ENCODE peak calls at places on chromosomes 13 and 19, in nine cellular contexts. O is Panc1; P is T-helper 17 cell; I is psoas muscle; Q is left cardiac atrium; H is activated CD4-positive, alpha-beta T cell treated with anti-CD3 and anti-CD28 coated beads for 36 hours; Z is Right ventricle myocardium superior; E is stimulated activated naive CD8-positive, alpha-beta T cell treated with anti-CD3 and anti-CD28 coated beads, Interleukin-15, Interleukin-2, amounts not matched to agents 100 U/mL and 50 U/mL, for 24 hours; B is activated CD8-positive, alpha-beta T cell treated with anti-CD3 and anti-CD28 coated beads for 36 hours. R is an unnamed sample.

GRCh38 chr13:80040219-80040976 is 300.5 kb downstream of the SPRY2 start:
- ATAC-seq in O (peak), P (no peak), I (peak), Q (peak), H (no peak), Z (no peak), E (no peak), B (no peak), R (peak)

GRCh38 chr19:51514866-51515481 is 13.4 kb upstream of the SIGLEC12 start:
- ATAC-seq in O (peak), P (no peak), I (no peak), Q (no peak), H (peak), Z (no peak), E (no peak), B (peak), R (peak)

GRCh38 chr13:41029629-41030028 is 10.5 kb upstream of the ELF1 start:
- ATAC-seq in O (no peak), P (peak), I (no peak), Q (no peak), H (peak), Z (no peak), E (no peak), B (peak), R (no peak)

GRCh38 chr13:75256922-75257321 is 225.0 kb downstream of the TBC1D4 start:
- ATAC-seq in O (no peak), P (no peak), I (no peak), Q (no peak), H (no peak), Z (no peak), E (no peak), B (no peak), R (no peak)

GRCh38 chr19:39518975-39519374 is 4.0 kb downstream of the SELENOV start:
- ATAC-seq in O (peak), P (no peak), I (no peak), Q (no peak), H (no peak), Z (no peak), E (no peak), B (no peak), R (no peak)

GRCh38 chr13:60642552-60642951 is 245.5 kb downstream of the TDRD3 start:
- ATAC-seq in O (no peak), P (no peak), I (no peak), Q (no peak), H (no peak), Z (no peak), E (no peak), B (no peak), R (no peak)

GRCh38 chr13:24261566-24261965 is 47.8 kb upstream of the C1QTNF9 start:
- ATAC-seq in O (no peak), P (peak), I (no peak), Q (no peak), H (peak), Z (no peak), E (peak), B (peak), R (no peak)

GRCh38 chr19:5001547-5002131 is 32.7 kb downstream of the KDM4B start:
- ATAC-seq in O (peak), P (peak), I (peak), Q (no peak), H (peak), Z (no peak), E (no peak), B (peak), R (peak)

GRCh38 chr19:54420383-54421168 is 5.3 kb downstream of the TTYH1 start:
- ATAC-seq in O (peak), P (no peak), I (no peak), Q (peak), H (no peak), Z (peak), E (no peak), B (no peak), R (no peak)

GRCh38 chr13:37295573-37295972 is 190.1 kb upstream of the CSNK1A1L start:
- ATAC-seq in O (no peak), P (no peak), I (no peak), Q (no peak), H (no peak), Z (peak), E (no peak), B (no peak), R (no peak)

GRCh38 chr19:52522555-52522954 is 4.9 kb upstream of the ZNF808 start:
- ATAC-seq in O (no peak), P (no peak), I (no peak), Q (no peak), H (no peak), Z (no peak), E (no peak), B (no peak), R (no peak)

GRCh38 chr19:18433039-18433691 is 4.8 kb downstream of the ISYNA1 start:
- ATAC-seq in O (peak), P (peak), I (no peak), Q (no peak), H (no peak), Z (no peak), E (no peak), B (no peak), R (no peak)

GRCh38 chr13:111281751-111282311 is 38.6 kb upstream of the TEX29 start:
- ATAC-seq in O (no peak), P (no peak), I (peak), Q (peak), H (no peak), Z (peak), E (no peak), B (no peak), R (no peak)

GRCh38 chr13:98216711-98217110 is 39.6 kb upstream of the RNF113B start:
- ATAC-seq in O (no peak), P (no peak), I (no peak), Q (no peak), H (no peak), Z (no peak), E (no peak), B (no peak), R (no peak)

GRCh38 chr19:17406887-17407196 is 1.4 kb upstream of the BST2 start:
- ATAC-seq in O (peak), P (no peak), I (no peak), Q (no peak), H (no peak), Z (no peak), E (no peak), B (no peak), R (no peak)

GRCh38 chr13:29545988-29546387 is 49.5 kb downstream of the SLC7A1 start:
- ATAC-seq in O (no peak), P (no peak), I (no peak), Q (no peak), H (no peak), Z (no peak), E (no peak), B (no peak), R (no peak)

GRCh38 chr19:23515551-23515950 is 120.3 kb upstream of the ZNF91 start:
- ATAC-seq in O (no peak), P (no peak), I (no peak), Q (no peak), H (no peak), Z (no peak), E (no peak), B (no peak), R (no peak)

GRCh38 chr13:99161512-99161911 is 39.1 kb upstream of the UBAC2 start:
- ATAC-seq in O (no peak), P (no peak), I (no peak), Q (no peak), H (no peak), Z (no peak), E (no peak), B (no peak), R (no peak)

GRCh38 chr19:45215391-45216191 is 29.6 kb downstream of the EXOC3L2 start:
- ATAC-seq in O (peak), P (no peak), I (no peak), Q (no peak), H (no peak), Z (no peak), E (no peak), B (no peak), R (peak)

GRCh38 chr19:14479985-14480694 is 5.0 kb upstream of the PTGER1 start:
- ATAC-seq in O (peak), P (peak), I (peak), Q (no peak), H (peak), Z (peak), E (peak), B (peak), R (peak)

GRCh38 chr13:35729926-35730627 is 253.6 kb upstream of the MAB21L1 start:
- ATAC-seq in O (no peak), P (no peak), I (peak), Q (peak), H (no peak), Z (peak), E (no peak), B (no peak), R (no peak)

GRCh38 chr19:54201980-54202379 is 1.3 kb downstream of the RPS9 start:
- ATAC-seq in O (no peak), P (no peak), I (no peak), Q (no peak), H (no peak), Z (no peak), E (no peak), B (no peak), R (no peak)

GRCh38 chr19:19943848-19944582 is 43.3 kb downstream of the ZNF93 start:
- ATAC-seq in O (no peak), P (no peak), I (no peak), Q (no peak), H (no peak), Z (no peak), E (no peak), B (no peak), R (no peak)

GRCh38 chr13:101939370-101939769 is 462.5 kb downstream of the FGF14 start:
- ATAC-seq in O (no peak), P (no peak), I (no peak), Q (no peak), H (no peak), Z (no peak), E (no peak), B (no peak), R (no peak)

GRCh38 chr13:40181203-40181845 is 485.1 kb downstream of the FOXO1 start:
- ATAC-seq in O (no peak), P (no peak), I (peak), Q (no peak), H (peak), Z (peak), E (peak), B (peak), R (no peak)

GRCh38 chr13:104372128-104372527 is 1305.9 kb upstream of the SLC10A2 start:
- ATAC-seq in O (no peak), P (no peak), I (no peak), Q (no peak), H (no peak), Z (no peak), E (no peak), B (no peak), R (no peak)

GRCh38 chr13:60733933-60734332 is 336.9 kb downstream of the TDRD3 start:
- ATAC-seq in O (no peak), P (no peak), I (no peak), Q (no peak), H (no peak), Z (no peak), E (no peak), B (no peak), R (no peak)

GRCh38 chr13:111531505-111531904 is 211.1 kb downstream of the TEX29 start:
- ATAC-seq in O (no peak), P (no peak), I (no peak), Q (peak), H (no peak), Z (peak), E (no peak), B (no peak), R (no peak)

GRCh38 chr13:104823709-104824108 is 1711.8 kb downstream of the EFNB2 start:
- ATAC-seq in O (no peak), P (no peak), I (no peak), Q (no peak), H (no peak), Z (no peak), E (no peak), B (no peak), R (no peak)

GRCh38 chr13:97445504-97446187 is 11.7 kb downstream of the RAP2A start:
- ATAC-seq in O (no peak), P (no peak), I (no peak), Q (no peak), H (no peak), Z (no peak), E (no peak), B (no peak), R (no peak)

GRCh38 chr19:55300821-55301458 is 17.1 kb downstream of the BRSK1 start:
- ATAC-seq in O (no peak), P (no peak), I (no peak), Q (no peak), H (no peak), Z (no peak), E (no peak), B (no peak), R (no peak)

GRCh38 chr13:39144941-39145533 is 106.8 kb downstream of the NHLRC3 start:
- ATAC-seq in O (no peak), P (no peak), I (no peak), Q (peak), H (peak), Z (peak), E (peak), B (peak), R (peak)

GRCh38 chr13:112572408-112572807 is 15.5 kb downstream of the TUBGCP3 start:
- ATAC-seq in O (no peak), P (no peak), I (no peak), Q (no peak), H (no peak), Z (no peak), E (no peak), B (no peak), R (no peak)

GRCh38 chr13:97259787-97260641 is 37.9 kb downstream of the MBNL2 start:
- ATAC-seq in O (peak), P (no peak), I (peak), Q (peak), H (no peak), Z (peak), E (no peak), B (no peak), R (no peak)

GRCh38 chr19:46147791-46148288 is at the start of gene IGFL2:
- ATAC-seq in O (no peak), P (no peak), I (no peak), Q (no peak), H (peak), Z (no peak), E (peak), B (peak), R (no peak)

GRCh38 chr13:30125422-30126073 is 181.8 kb downstream of the KATNAL1 start:
- ATAC-seq in O (peak), P (no peak), I (no peak), Q (no peak), H (no peak), Z (no peak), E (no peak), B (no peak), R (peak)

GRCh38 chr13:111876506-111876905 is 190.4 kb upstream of the SOX1 start:
- ATAC-seq in O (no peak), P (no peak), I (no peak), Q (no peak), H (no peak), Z (no peak), E (no peak), B (no peak), R (no peak)

GRCh38 chr13:40116008-40116407 is 460.5 kb downstream of the COG6 start:
- ATAC-seq in O (no peak), P (peak), I (peak), Q (peak), H (peak), Z (peak), E (peak), B (peak), R (no peak)

R was measured in SK-N-SH treated with all-trans-retinoic acid at 6 μM for 48 hours.